ENCODE peak calls at places on chromosome 1, in ten cellular contexts. F is CD8-positive, alpha-beta memory T cell; W is pancreas; T is fibroblast of lung; X is thoracic aorta; E is hepatocyte; U is mesenchymal stem cell; I is uterus; G is right atrium auricular region; H is Caco-2. J is an unnamed sample.

GRCh38 chr1:214369364-214369763 is 88.4 kb downstream of the SMYD2 start:
- DNase-seq in F (no peak), W (no peak), T (no peak), X (no peak), E (no peak), U (no peak), I (no peak), G (no peak), H (no peak), J (no peak)

GRCh38 chr1:152436593-152437338 is 22.7 kb upstream of the CRNN start:
- DNase-seq in F (no peak), W (no peak), T (no peak), X (no peak), E (no peak), U (no peak), I (no peak), G (no peak), H (no peak), J (no peak)

GRCh38 chr1:1606232-1606631 is 6.3 kb upstream of the FNDC10 start:
- DNase-seq in F (no peak), W (no peak), T (no peak), X (no peak), E (no peak), U (no peak), I (no peak), G (no peak), H (no peak), J (no peak)

GRCh38 chr1:211352985-211353515 is 26.4 kb downstream of the TRAF5 start:
- DNase-seq in F (peak; percentile 43), W (peak; percentile 37), T (no peak), X (no peak), E (no peak), U (no peak), I (no peak), G (no peak), H (peak; percentile 48), J (no peak)

GRCh38 chr1:186987065-186987464 is 158.3 kb downstream of the PLA2G4A start:
- DNase-seq in F (no peak), W (no peak), T (no peak), X (no peak), E (no peak), U (no peak), I (no peak), G (no peak), H (no peak), J (no peak)

GRCh38 chr1:24933468-24933867 is 3.4 kb upstream of the RUNX3 start:
- DNase-seq in F (no peak), W (no peak), T (no peak), X (no peak), E (no peak), U (no peak), I (no peak), G (no peak), H (no peak), J (no peak)

GRCh38 chr1:43056981-43057391 is 98.3 kb upstream of the SLC2A1 start:
- DNase-seq in F (no peak), W (no peak), T (peak; percentile 86), X (no peak), E (peak; percentile 60), U (no peak), I (no peak), G (no peak), H (no peak), J (no peak)

GRCh38 chr1:79551321-79551720 is 544.8 kb upstream of the ADGRL4 start:
- DNase-seq in F (no peak), W (no peak), T (peak; percentile 8), X (no peak), E (no peak), U (no peak), I (no peak), G (no peak), H (no peak), J (no peak)

GRCh38 chr1:153513023-153513422 is 22.8 kb downstream of the S100A6 start:
- DNase-seq in F (no peak), W (no peak), T (no peak), X (no peak), E (no peak), U (no peak), I (no peak), G (no peak), H (no peak), J (no peak)

GRCh38 chr1:202498542-202498941 is 150.0 kb downstream of the PPP1R12B start:
- DNase-seq in F (no peak), W (no peak), T (no peak), X (no peak), E (no peak), U (no peak), I (no peak), G (no peak), H (no peak), J (no peak)

GRCh38 chr1:17010601-17011438 is 908 bp downstream of the ATP13A2 start:
- DNase-seq in F (no peak), W (peak; percentile 51), T (peak; percentile 21), X (no peak), E (no peak), U (peak; percentile 54), I (peak; percentile 42), G (peak; percentile 69), H (no peak), J (peak; percentile 84)

GRCh38 chr1:173861731-173862145 is 6.1 kb downstream of the GAS5 start:
- DNase-seq in F (no peak), W (no peak), T (no peak), X (no peak), E (no peak), U (no peak), I (no peak), G (no peak), H (peak; percentile 59), J (no peak)

GRCh38 chr1:80365634-80366033 is 1359.1 kb upstream of the ADGRL4 start:
- DNase-seq in F (no peak), W (no peak), T (no peak), X (no peak), E (no peak), U (no peak), I (no peak), G (no peak), H (no peak), J (no peak)

GRCh38 chr1:223363057-223363855 is 720 bp downstream of the SUSD4 start:
- DNase-seq in F (no peak), W (peak; percentile 35), T (peak; percentile 27), X (no peak), E (peak; percentile 28), U (peak; percentile 4), I (no peak), G (no peak), H (peak; percentile 34), J (peak; percentile 60)

GRCh38 chr1:44267438-44267837 is 54.2 kb downstream of the DMAP1 start:
- DNase-seq in F (no peak), W (no peak), T (no peak), X (no peak), E (peak; percentile 72), U (no peak), I (no peak), G (no peak), H (peak; percentile 75), J (no peak)

GRCh38 chr1:225694151-225694603 is 41.3 kb upstream of the ENAH start:
- DNase-seq in F (no peak), W (peak; percentile 50), T (peak; percentile 56), X (no peak), E (peak; percentile 84), U (peak; percentile 79), I (no peak), G (peak; percentile 70), H (peak; percentile 78), J (no peak)

DNA sequence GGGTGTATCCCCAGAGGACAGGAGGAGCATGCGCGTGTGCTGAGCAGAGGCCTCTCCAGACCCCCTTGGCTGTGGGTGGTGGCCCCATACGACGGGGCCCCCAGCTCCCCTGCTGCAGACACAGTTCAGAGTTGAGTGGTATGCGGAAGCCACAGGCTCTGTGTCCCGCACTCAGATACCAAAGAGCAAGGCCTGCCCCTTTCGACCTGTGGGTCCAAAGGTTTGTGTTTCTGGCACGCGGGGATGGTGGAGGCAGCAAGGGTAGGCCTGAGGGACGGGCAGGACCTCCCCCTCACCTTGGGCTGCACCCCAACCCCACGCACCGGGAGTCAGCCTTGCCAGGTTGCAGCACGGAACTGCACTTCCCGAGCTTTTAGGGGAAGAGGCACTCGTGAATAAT is at the start of gene KCNAB2:
- DNase-seq in F (no peak), W (no peak), T (no peak), X (no peak), E (no peak), U (no peak), I (no peak), G (no peak), H (no peak), J (no peak)
- H3K4me1 ChIP-seq in F (no peaks in the 10 kb centered on the region), W (no peaks in the 10 kb centered on the region), T (no peaks in the 10 kb centered on the region), X (no peaks in the 10 kb centered on the region), E (no peaks in the 10 kb centered on the region), U (no peaks in the 10 kb centered on the region), I (no peaks in the 10 kb centered on the region), G (no peaks in the 10 kb centered on the region), H (no peaks in the 10 kb centered on the region), J (no peaks in the 10 kb centered on the region)

DNA sequence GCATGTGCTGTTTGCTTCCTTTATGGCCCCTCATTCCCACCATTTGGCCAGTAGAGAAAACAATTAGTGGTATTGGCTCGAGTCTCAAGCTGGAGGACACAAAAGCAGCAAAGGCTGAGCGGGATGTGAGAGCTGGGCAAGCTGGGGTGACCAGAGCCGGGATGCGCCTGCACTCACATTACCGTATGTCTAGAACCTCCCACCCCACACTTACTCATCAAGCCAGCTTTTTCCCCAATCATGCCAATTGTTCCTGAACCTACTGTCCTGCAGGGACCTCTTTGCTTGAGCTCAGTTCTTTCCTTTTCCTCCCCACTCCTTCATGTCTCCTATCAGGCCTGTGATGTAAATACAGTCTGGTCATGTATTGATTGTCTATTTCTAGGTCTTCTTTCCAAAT is 45.9 kb downstream of the KIRREL1 start:
- DNase-seq in F (no peak), W (no peak), T (no peak), X (no peak), E (no peak), U (no peak), I (no peak), G (no peak), H (no peak), J (no peak)
- H3K9me3 ChIP-seq in F (no peaks in the 10 kb centered on the region), W (no peaks in the 10 kb centered on the region), T (no peaks in the 10 kb centered on the region), X (no peaks in the 10 kb centered on the region), E (no peaks in the 10 kb centered on the region), U (no peaks in the 10 kb centered on the region), I (no peaks in the 10 kb centered on the region), G (no peaks in the 10 kb centered on the region), H (no peaks in the 10 kb centered on the region), J (no peaks in the 10 kb centered on the region)

GRCh38 chr1:219472596-219472995 is 140.3 kb downstream of the ZC3H11B start:
- DNase-seq in F (no peak), W (no peak), T (no peak), X (no peak), E (no peak), U (no peak), I (no peak), G (no peak), H (no peak), J (no peak)
- H3K4me1 ChIP-seq in F (no peaks in the 10 kb centered on the region), W (no peaks in the 10 kb centered on the region), T (no peaks in the 10 kb centered on the region), X (no peaks in the 10 kb centered on the region), E (no peaks in the 10 kb centered on the region), U (no peaks in the 10 kb centered on the region), I (no peaks in the 10 kb centered on the region), G (no peaks in the 10 kb centered on the region), H (no peaks in the 10 kb centered on the region), J (no peaks in the 10 kb centered on the region)

DNA sequence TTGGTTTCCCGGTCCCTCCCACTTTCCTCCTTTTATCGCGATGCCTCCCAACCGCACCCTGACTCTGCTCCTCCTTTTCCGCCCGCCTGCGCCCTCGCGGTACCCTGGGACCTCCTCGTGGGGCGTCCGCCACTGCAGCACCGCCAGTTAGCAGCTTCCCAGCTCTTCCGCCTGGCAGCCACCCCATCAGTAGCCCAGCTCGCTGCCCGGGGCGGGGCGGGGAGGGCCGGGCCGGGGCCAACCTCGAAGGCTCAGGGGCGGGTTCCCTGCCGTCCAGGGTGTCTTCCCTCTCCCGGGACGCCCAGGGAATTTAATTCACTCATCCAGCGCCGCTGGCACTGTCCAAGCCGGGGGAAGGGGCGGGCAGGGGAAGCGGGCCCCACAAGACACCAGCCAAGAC is 2.1 kb upstream of the ZNF678 start:
- DNase-seq in F (no peak), W (peak; percentile 8), T (peak; percentile 7), X (no peak), E (no peak), U (no peak), I (no peak), G (no peak), H (no peak), J (no peak)
- H3K9me3 ChIP-seq in F (no peaks in the 10 kb centered on the region), W (no peaks in the 10 kb centered on the region), T (no peaks in the 10 kb centered on the region), X (no peaks in the 10 kb centered on the region), E (no peaks in the 10 kb centered on the region), U (peaks cover 11% of the 10 kb centered on the region), I (no peaks in the 10 kb centered on the region), G (no peaks in the 10 kb centered on the region), H (peaks cover 13% of the 10 kb centered on the region), J (no peaks in the 10 kb centered on the region)

J was measured in heart left ventricle.